ENCODE peak calls at places on chromosomes 5 and 9, in five cellular contexts. C, F, P, O and B are unnamed samples.
A peak's percentile ranks its signal among the peaks of the same experiment; 100 is the strongest.

GRCh38 chr9:35891649-35892048 is 14.4 kb upstream of the HRCT1 start:
- DNase-seq in C (no peak), F (no peak), P (no peak), O (no peak), B (no peak)

GRCh38 chr5:99004960-99005359 is 76.2 kb upstream of the CHD1 start:
- DNase-seq in C (no peak), F (no peak), P (no peak), O (no peak), B (no peak)

GRCh38 chr5:10323588-10324488 is 16.1 kb upstream of the CMBL start:
- DNase-seq in C (peak; percentile 75), F (no peak), P (no peak), O (no peak), B (no peak)

GRCh38 chr5:32163053-32163452 is 11.1 kb downstream of the GOLPH3 start:
- DNase-seq in C (no peak), F (no peak), P (no peak), O (no peak), B (no peak)

GRCh38 chr5:18281947-18282557 is 647.8 kb downstream of the TAF11L14 start:
- DNase-seq in C (peak; percentile 61), F (peak; percentile 9), P (no peak), O (no peak), B (no peak)

GRCh38 chr9:123391233-123391632 is 35.2 kb downstream of the CRB2 start:
- DNase-seq in C (no peak), F (no peak), P (no peak), O (no peak), B (no peak)

GRCh38 chr9:135788576-135789300 is 86.8 kb downstream of the KCNT1 start:
- DNase-seq in C (no peak), F (no peak), P (no peak), O (no peak), B (no peak)

GRCh38 chr5:34657550-34657921 is 1.4 kb downstream of the RAI14 start:
- DNase-seq in C (peak; percentile 72), F (no peak), P (no peak), O (no peak), B (no peak)

GRCh38 chr5:78779262-78779661 is 130.7 kb upstream of the LHFPL2 start:
- DNase-seq in C (no peak), F (no peak), P (no peak), O (no peak), B (no peak)

GRCh38 chr9:107647611-107648010 is 158.0 kb upstream of the KLF4 start:
- DNase-seq in C (no peak), F (no peak), P (no peak), O (no peak), B (no peak)

GRCh38 chr5:104218200-104218599 is 655.6 kb upstream of the NUDT12 start:
- DNase-seq in C (no peak), F (no peak), P (no peak), O (no peak), B (no peak)
- H2BK12ac ChIP-seq in C (no peak overlapping the region), F (no peak overlapping the region), P (no peak overlapping the region), O (no peak overlapping the region), B (no peak overlapping the region)

GRCh38 chr9:21694424-21694823 is 108.0 kb upstream of the MTAP start:
- DNase-seq in C (no peak), F (no peak), P (no peak), O (no peak), B (no peak)

GRCh38 chr9:21692390-21692789 is 110.0 kb upstream of the MTAP start:
- DNase-seq in C (no peak), F (no peak), P (no peak), O (no peak), B (no peak)

GRCh38 chr9:21695443-21695842 is 107.0 kb upstream of the MTAP start:
- DNase-seq in C (no peak), F (no peak), P (no peak), O (no peak), B (no peak)

GRCh38 chr9:21695874-21696341 is 106.5 kb upstream of the MTAP start:
- DNase-seq in C (no peak), F (no peak), P (no peak), O (no peak), B (no peak)

GRCh38 chr9:21696411-21696865 is 106.0 kb upstream of the MTAP start:
- DNase-seq in C (no peak), F (no peak), P (peak; percentile 96), O (no peak), B (peak; percentile 59)
- H2BK12ac ChIP-seq in C (no peak overlapping the region), F (no peak overlapping the region), P (no peak overlapping the region), O (no peak overlapping the region), B (no peak overlapping the region)

GRCh38 chr9:121634800-121635261 is 16.6 kb upstream of the DAB2IP start:
- DNase-seq in C (peak; percentile 33), F (peak; percentile 58), P (peak; percentile 76), O (no peak), B (no peak)

GRCh38 chr9:121633736-121634135 is 17.7 kb upstream of the DAB2IP start:
- DNase-seq in C (no peak), F (no peak), P (no peak), O (no peak), B (no peak)

GRCh38 chr9:121631978-121632418 is 19.4 kb upstream of the DAB2IP start:
- DNase-seq in C (no peak), F (no peak), P (no peak), O (peak; percentile 76), B (no peak)

GRCh38 chr9:121634329-121634784 is 17.1 kb upstream of the DAB2IP start:
- DNase-seq in C (no peak), F (no peak), P (no peak), O (no peak), B (no peak)

GRCh38 chr9:121633144-121633714 is 18.2 kb upstream of the DAB2IP start:
- DNase-seq in C (no peak), F (no peak), P (no peak), O (no peak), B (no peak)
- H2BK12ac ChIP-seq in C (no peak overlapping the region), F (no peak overlapping the region), P (no peak overlapping the region), O (no peak overlapping the region), B (no peak overlapping the region)

GRCh38 chr5:179198865-179199645 is 138.9 kb downstream of the ZNF354C start:
- DNase-seq in C (no peak), F (no peak), P (no peak), O (no peak), B (no peak)

GRCh38 chr5:179204572-179204971 is 140.7 kb downstream of the ADAMTS2 start:
- DNase-seq in C (no peak), F (no peak), P (no peak), O (no peak), B (no peak)

GRCh38 chr5:179205277-179205676 is 140.0 kb downstream of the ADAMTS2 start:
- DNase-seq in C (no peak), F (no peak), P (no peak), O (no peak), B (no peak)

GRCh38 chr5:179203248-179203647 is 142.0 kb downstream of the ADAMTS2 start:
- DNase-seq in C (no peak), F (no peak), P (no peak), O (no peak), B (no peak)

GRCh38 chr5:179201986-179202385 is 141.8 kb downstream of the ZNF354C start:
- DNase-seq in C (no peak), F (no peak), P (no peak), O (no peak), B (no peak)
- H2BK12ac ChIP-seq in C (no peak overlapping the region), F (no peak overlapping the region), P (no peak overlapping the region), O (no peak overlapping the region), B (no peak overlapping the region)